ENCODE peak calls at places on chromosomes 2 and 18, in nine cellular contexts. Z is astrocyte, K is kidney tubule cell, D is HuH-7.5, J is amygdala, F is NCI-H446 treated with DMSO at 0.1 percent for 48 hours, E is AG09319, W is H4, I is GM12891. V is an unnamed sample.

GRCh38 chr2:215841175-215841816 is 172.1 kb downstream of the MREG start:
- DNase-seq in Z (no peak), K (no peak), D (no peak), J (no peak), F (no peak), E (no peak), W (no peak), I (no peak), V (no peak)

GRCh38 chr2:134183679-134184078 is 70.2 kb upstream of the MGAT5 start:
- DNase-seq in Z (no peak), K (no peak), D (no peak), J (peak), F (no peak), E (no peak), W (no peak), I (no peak), V (no peak)

GRCh38 chr2:119426801-119427395 is 4.8 kb upstream of the TMEM37 start:
- DNase-seq in Z (no peak), K (no peak), D (no peak), J (no peak), F (no peak), E (no peak), W (peak), I (no peak), V (no peak)

GRCh38 chr2:133109772-133110171 is 439.8 kb upstream of the LYPD1 start:
- DNase-seq in Z (peak), K (peak), D (no peak), J (no peak), F (no peak), E (peak), W (no peak), I (no peak), V (no peak)

GRCh38 chr2:173584676-173585453 is 230.2 kb downstream of the CDCA7 start:
- DNase-seq in Z (no peak), K (peak), D (no peak), J (no peak), F (no peak), E (no peak), W (no peak), I (no peak), V (no peak)

GRCh38 chr2:159053186-159054031 is 85.0 kb downstream of the TANC1 start:
- DNase-seq in Z (peak), K (no peak), D (no peak), J (no peak), F (no peak), E (peak), W (peak), I (no peak), V (no peak)

GRCh38 chr2:28239152-28239551 is 153.5 kb upstream of the FOSL2 start:
- DNase-seq in Z (peak), K (no peak), D (no peak), J (no peak), F (no peak), E (no peak), W (no peak), I (no peak), V (no peak)

GRCh38 chr2:24304098-24304497 is 56.2 kb downstream of the ITSN2 start:
- DNase-seq in Z (peak), K (peak), D (no peak), J (peak), F (peak), E (peak), W (no peak), I (no peak), V (no peak)

GRCh38 chr2:173625315-173625714 is 270.6 kb downstream of the CDCA7 start:
- DNase-seq in Z (no peak), K (no peak), D (no peak), J (no peak), F (no peak), E (no peak), W (no peak), I (no peak), V (no peak)

GRCh38 chr2:168336786-168337388 is 89.5 kb upstream of the STK39 start:
- DNase-seq in Z (peak), K (peak), D (peak), J (no peak), F (no peak), E (no peak), W (peak), I (no peak), V (peak)

GRCh38 chr18:3903341-3903740 is 453.4 kb downstream of the TGIF1 start:
- DNase-seq in Z (peak), K (peak), D (no peak), J (no peak), F (no peak), E (peak), W (no peak), I (no peak), V (no peak)

GRCh38 chr2:226649871-226650660 is 149.6 kb downstream of the IRS1 start:
- DNase-seq in Z (peak), K (peak), D (peak), J (peak), F (peak), E (peak), W (peak), I (no peak), V (peak)

GRCh38 chr2:106163948-106164580 is 30.0 kb downstream of the UXS1 start:
- DNase-seq in Z (no peak), K (peak), D (no peak), J (no peak), F (no peak), E (no peak), W (no peak), I (no peak), V (no peak)

GRCh38 chr18:50973367-50974126 is 5.7 kb downstream of the ELAC1 start:
- DNase-seq in Z (peak), K (peak), D (peak), J (no peak), F (no peak), E (no peak), W (no peak), I (no peak), V (no peak)

GRCh38 chr2:209933499-209934458 is 68.7 kb upstream of the RPE start:
- DNase-seq in Z (peak), K (peak), D (no peak), J (peak), F (peak), E (peak), W (peak), I (no peak), V (no peak)

GRCh38 chr2:231910771-231911170 is 15.4 kb downstream of the NPPC start:
- DNase-seq in Z (no peak), K (no peak), D (no peak), J (no peak), F (no peak), E (no peak), W (no peak), I (no peak), V (no peak)

GRCh38 chr2:215929602-215930335 is 83.6 kb downstream of the MREG start:
- DNase-seq in Z (peak), K (peak), D (no peak), J (no peak), F (no peak), E (no peak), W (peak), I (no peak), V (no peak)

GRCh38 chr18:27715751-27716150 is 461.2 kb downstream of the CDH2 start:
- DNase-seq in Z (no peak), K (peak), D (no peak), J (no peak), F (no peak), E (no peak), W (no peak), I (no peak), V (no peak)

GRCh38 chr2:152444448-152444847 is 109.5 kb downstream of the FMNL2 start:
- DNase-seq in Z (no peak), K (no peak), D (no peak), J (no peak), F (no peak), E (no peak), W (no peak), I (no peak), V (no peak)

GRCh38 chr2:231270221-231271114 is 72.0 kb downstream of the ARMC9 start:
- DNase-seq in Z (no peak), K (no peak), D (no peak), J (no peak), F (no peak), E (no peak), W (no peak), I (no peak), V (no peak)

GRCh38 chr2:173264603-173265366 is 89.9 kb upstream of the CDCA7 start:
- DNase-seq in Z (no peak), K (no peak), D (no peak), J (no peak), F (no peak), E (no peak), W (no peak), I (peak), V (no peak)

GRCh38 chr2:130756721-130757195 is 1.4 kb downstream of the AMER3 start:
- DNase-seq in Z (no peak), K (no peak), D (no peak), J (no peak), F (no peak), E (no peak), W (no peak), I (no peak), V (no peak)

GRCh38 chr2:63434597-63434996 is 153.7 kb downstream of the WDPCP start:
- DNase-seq in Z (no peak), K (no peak), D (no peak), J (no peak), F (no peak), E (no peak), W (no peak), I (no peak), V (no peak)

GRCh38 chr18:12121175-12122095 is 27.8 kb downstream of the ANKRD62 start:
- DNase-seq in Z (no peak), K (peak), D (no peak), J (no peak), F (no peak), E (no peak), W (no peak), I (no peak), V (peak)

GRCh38 chr2:20143263-20143662 is 81.7 kb downstream of the SDC1 start:
- DNase-seq in Z (peak), K (peak), D (no peak), J (no peak), F (no peak), E (no peak), W (peak), I (no peak), V (no peak)

GRCh38 chr2:61016392-61017002 is 1.0 kb upstream of the PEX13 start:
- DNase-seq in Z (no peak), K (no peak), D (no peak), J (no peak), F (no peak), E (no peak), W (no peak), I (no peak), V (no peak)

GRCh38 chr2:38158361-38159128 is 82.6 kb upstream of the CYP1B1 start:
- DNase-seq in Z (no peak), K (no peak), D (no peak), J (no peak), F (no peak), E (no peak), W (no peak), I (no peak), V (no peak)

GRCh38 chr2:67487993-67488392 is 90.9 kb downstream of the ETAA1 start:
- DNase-seq in Z (no peak), K (no peak), D (no peak), J (no peak), F (no peak), E (no peak), W (no peak), I (no peak), V (no peak)

GRCh38 chr2:182186132-182186735 is 200.6 kb downstream of the PPP1R1C start:
- DNase-seq in Z (no peak), K (peak), D (peak), J (no peak), F (peak), E (no peak), W (peak), I (peak), V (peak)

GRCh38 chr2:47561906-47562305 is 158.9 kb downstream of the MSH2 start:
- DNase-seq in Z (no peak), K (peak), D (no peak), J (no peak), F (no peak), E (no peak), W (no peak), I (no peak), V (no peak)

GRCh38 chr2:180579388-180579787 is 401.0 kb upstream of the UBE2E3 start:
- DNase-seq in Z (no peak), K (no peak), D (no peak), J (no peak), F (no peak), E (no peak), W (no peak), I (no peak), V (no peak)

V was measured in HEK293T.